ENCODE peak calls at places on chromosome 2, in seven cellular contexts. T is mesenchymal stem cell, R is IMR-90, S is neuronal stem cell, O is H1, W is mesendoderm, C is trophoblast cell. E is an unnamed sample.

GRCh38 chr2:97911210-97911921 is 84.4 kb downstream of the TMEM131 start:
- DNase-seq in T (peak), R (peak), S (no peak), O (no peak), W (no peak), C (no peak), E (no peak)

GRCh38 chr2:174631009-174631981 is 33.7 kb upstream of the WIPF1 start:
- DNase-seq in T (peak), R (peak), S (no peak), O (no peak), W (no peak), C (peak), E (no peak)

GRCh38 chr2:150134223-150134858 is 353.1 kb downstream of the RND3 start:
- DNase-seq in T (no peak), R (peak), S (no peak), O (no peak), W (no peak), C (no peak), E (no peak)

GRCh38 chr2:109213646-109214417 is 84.8 kb downstream of the SH3RF3 start:
- DNase-seq in T (peak), R (peak), S (no peak), O (no peak), W (no peak), C (peak), E (no peak)

GRCh38 chr2:229287836-229288235 is 16.7 kb upstream of the PID1 start:
- DNase-seq in T (no peak), R (no peak), S (no peak), O (no peak), W (no peak), C (no peak), E (no peak)

GRCh38 chr2:237451582-237452469 is 35.2 kb upstream of the MLPH start:
- DNase-seq in T (no peak), R (peak), S (no peak), O (peak), W (peak), C (no peak), E (peak)

GRCh38 chr2:20573611-20574422 is 77.1 kb downstream of the HS1BP3 start:
- DNase-seq in T (peak), R (peak), S (no peak), O (no peak), W (no peak), C (no peak), E (no peak)

GRCh38 chr2:96788393-96789244 is 27.4 kb upstream of the CNNM3 start:
- DNase-seq in T (peak), R (peak), S (no peak), O (no peak), W (no peak), C (no peak), E (no peak)

GRCh38 chr2:210028178-210028577 is 25.7 kb downstream of the RPE start:
- DNase-seq in T (no peak), R (no peak), S (no peak), O (no peak), W (no peak), C (no peak), E (no peak)

GRCh38 chr2:181741756-181742155 is 61.4 kb upstream of the NEUROD1 start:
- DNase-seq in T (peak), R (peak), S (no peak), O (no peak), W (no peak), C (no peak), E (no peak)

GRCh38 chr2:177119099-177119498 is 93.5 kb upstream of the HNRNPA3 start:
- DNase-seq in T (no peak), R (no peak), S (no peak), O (no peak), W (no peak), C (no peak), E (no peak)

GRCh38 chr2:204051999-204052558 is 115.5 kb downstream of the ICOS start:
- DNase-seq in T (no peak), R (no peak), S (no peak), O (no peak), W (no peak), C (no peak), E (no peak)

GRCh38 chr2:227871375-227871788 is at the start of gene DAW1:
- DNase-seq in T (peak), R (peak), S (peak), O (peak), W (peak), C (peak), E (peak)

GRCh38 chr2:111624401-111625156 is 259.4 kb downstream of the ANAPC1 start:
- DNase-seq in T (peak), R (peak), S (no peak), O (no peak), W (no peak), C (peak), E (no peak)

GRCh38 chr2:229133155-229133772 is 137.8 kb downstream of the PID1 start:
- DNase-seq in T (peak), R (peak), S (peak), O (no peak), W (peak), C (peak), E (no peak)

GRCh38 chr2:112664689-112665088 is 18.9 kb downstream of the SLC20A1 start:
- DNase-seq in T (no peak), R (no peak), S (no peak), O (no peak), W (no peak), C (no peak), E (no peak)

GRCh38 chr2:182422864-182423263 is 4.0 kb downstream of the PDE1A start:
- DNase-seq in T (no peak), R (no peak), S (no peak), O (no peak), W (no peak), C (no peak), E (no peak)

GRCh38 chr2:60306231-60306861 is 247.1 kb downstream of the BCL11A start:
- DNase-seq in T (no peak), R (no peak), S (no peak), O (no peak), W (no peak), C (no peak), E (no peak)

GRCh38 chr2:168641636-168642035 is 160.8 kb upstream of the NOSTRIN start:
- DNase-seq in T (no peak), R (peak), S (no peak), O (no peak), W (no peak), C (no peak), E (no peak)

GRCh38 chr2:164661349-164661748 is 40.1 kb upstream of the GRB14 start:
- DNase-seq in T (peak), R (peak), S (no peak), O (no peak), W (no peak), C (no peak), E (no peak)

GRCh38 chr2:18891598-18892345 is 302.4 kb upstream of the NT5C1B start:
- DNase-seq in T (no peak), R (peak), S (no peak), O (no peak), W (no peak), C (no peak), E (no peak)

GRCh38 chr2:208036357-208036756 is 11.0 kb upstream of the PLEKHM3 start:
- DNase-seq in T (peak), R (peak), S (no peak), O (no peak), W (no peak), C (peak), E (no peak)

GRCh38 chr2:109322111-109322510 is 193.1 kb downstream of the SH3RF3 start:
- DNase-seq in T (peak), R (peak), S (no peak), O (no peak), W (no peak), C (no peak), E (no peak)

GRCh38 chr2:217064234-217065103 is 204.6 kb upstream of the TNP1 start:
- DNase-seq in T (peak), R (no peak), S (peak), O (no peak), W (peak), C (peak), E (peak)

GRCh38 chr2:85049236-85049635 is 78.3 kb downstream of the KCMF1 start:
- DNase-seq in T (no peak), R (no peak), S (no peak), O (no peak), W (no peak), C (no peak), E (no peak)

GRCh38 chr2:168941297-168941696 is 40.2 kb downstream of the G6PC2 start:
- DNase-seq in T (no peak), R (no peak), S (no peak), O (no peak), W (no peak), C (no peak), E (no peak)

GRCh38 chr2:47179325-47179724 is 24.2 kb upstream of the STPG4 start:
- DNase-seq in T (no peak), R (no peak), S (no peak), O (no peak), W (peak), C (no peak), E (no peak)

DNA sequence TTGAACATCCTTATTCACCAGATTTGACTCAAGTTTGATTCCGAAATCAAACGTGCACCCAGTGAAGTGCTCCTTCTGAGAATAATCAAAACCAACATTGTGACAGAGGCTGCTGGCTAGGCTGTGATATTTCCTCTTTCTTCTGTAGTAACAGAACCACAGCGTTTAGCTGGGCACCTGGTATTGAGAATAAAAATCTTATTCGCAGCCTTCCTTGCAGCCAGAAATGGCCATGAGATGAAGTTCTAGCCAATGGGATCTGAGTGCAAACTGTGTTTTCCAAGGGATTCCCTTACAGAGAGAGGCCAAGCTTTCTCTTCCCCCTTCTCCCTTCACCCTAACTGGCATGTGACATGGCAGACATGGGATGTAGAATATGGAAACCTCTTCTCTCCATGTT is 51.7 kb downstream of the TMEM163 start:
- DNase-seq in T (no peak), R (no peak), S (no peak), O (peak), W (no peak), C (no peak), E (no peak)
- H3K18ac ChIP-seq in T (no peak), R (no peak), S (no peak), O (no peak), W (no peak), C (no peak), E (no peak)

GRCh38 chr2:68669651-68670050 is 26.3 kb downstream of the PROKR1 start:
- DNase-seq in T (no peak), R (no peak), S (no peak), O (no peak), W (peak), C (no peak), E (no peak)
- H3K18ac ChIP-seq in T (no peak), R (no peak), S (no peak), O (no peak), W (no peak), C (no peak), E (no peak)

GRCh38 chr2:78978340-78978739 is 47.2 kb upstream of the REG3G start:
- DNase-seq in T (no peak), R (no peak), S (peak), O (no peak), W (peak), C (no peak), E (no peak)
- H3K18ac ChIP-seq in T (no peak), R (no peak), S (no peak), O (no peak), W (no peak), C (no peak), E (no peak)

GRCh38 chr2:62432407-62432806 is 73.6 kb downstream of the TMEM17 start:
- DNase-seq in T (no peak), R (no peak), S (no peak), O (no peak), W (no peak), C (no peak), E (no peak)
- H3K18ac ChIP-seq in T (no peak), R (no peak), S (no peak), O (no peak), W (no peak), C (no peak), E (no peak)

GRCh38 chr2:199382091-199382490 is 75.6 kb downstream of the SATB2 start:
- DNase-seq in T (no peak), R (peak), S (no peak), O (no peak), W (no peak), C (no peak), E (no peak)

GRCh38 chr2:199384043-199384442 is 73.7 kb downstream of the SATB2 start:
- DNase-seq in T (no peak), R (no peak), S (no peak), O (no peak), W (no peak), C (no peak), E (no peak)

GRCh38 chr2:199381531-199381930 is 76.2 kb downstream of the SATB2 start:
- DNase-seq in T (no peak), R (no peak), S (no peak), O (no peak), W (no peak), C (no peak), E (no peak)

GRCh38 chr2:199379251-199379650 is 78.5 kb downstream of the SATB2 start:
- DNase-seq in T (peak), R (peak), S (no peak), O (no peak), W (no peak), C (no peak), E (no peak)

GRCh38 chr2:199383006-199383405 is 74.7 kb downstream of the SATB2 start:
- DNase-seq in T (no peak), R (no peak), S (no peak), O (no peak), W (no peak), C (no peak), E (no peak)
- H3K18ac ChIP-seq in T (no peak), R (no peak), S (no peak), O (no peak), W (no peak), C (no peak), E (no peak)

E was measured in H9.